ENCODE peak calls at places on chromosomes 3 and 15, in six cellular contexts. W is colonic mucosa; X is left ventricle myocardium inferior; C is CD8-positive, alpha-beta memory T cell; S is breast epithelium; Y is heart left ventricle. B is an unnamed sample.

GRCh38 chr3:138332472-138333073 is 2.9 kb upstream of the NME9 start:
- DNase-seq in X (no peak), S (no peak), Y (no peak), C (no peak), W (no peak), B (no peak)

GRCh38 chr3:71310595-71311319 is 272.8 kb downstream of the FOXP1 start:
- DNase-seq in W (no peak), Y (peak; percentile 77), C (no peak), S (peak; percentile 26), X (peak; percentile 53), B (no peak)

GRCh38 chr15:74788716-74789151 is 6.9 kb downstream of the CSK start:
- DNase-seq in S (no peak), X (no peak), Y (no peak), W (no peak), C (peak; percentile 70), B (no peak)

GRCh38 chr15:40108061-40108854 is 421 bp downstream of the BMF start:
- DNase-seq in X (peak; percentile 72), S (no peak), W (peak; percentile 70), Y (peak; percentile 86), C (no peak), B (no peak)

GRCh38 chr15:90619468-90619867 is 89.7 kb downstream of the CRTC3 start:
- DNase-seq in W (no peak), S (no peak), Y (no peak), X (no peak), C (no peak), B (no peak)

GRCh38 chr3:121942116-121942786 is 48.0 kb downstream of the SLC15A2 start:
- DNase-seq in W (peak; percentile 57), S (no peak), C (no peak), X (no peak), Y (no peak), B (no peak)

GRCh38 chr3:80870476-80871041 is 890.9 kb downstream of the GBE1 start:
- DNase-seq in C (no peak), Y (no peak), X (no peak), W (no peak), S (no peak), B (no peak)

GRCh38 chr3:147187687-147188086 is 218.7 kb downstream of the ZIC4 start:
- DNase-seq in Y (no peak), S (no peak), X (no peak), W (no peak), C (no peak), B (no peak)

GRCh38 chr3:74301058-74301457 is 313.4 kb downstream of the CNTN3 start:
- DNase-seq in X (no peak), S (no peak), C (no peak), W (no peak), Y (no peak), B (no peak)

GRCh38 chr3:138950701-138951100 is 3.7 kb downstream of the FOXL2NB start:
- DNase-seq in S (no peak), Y (no peak), X (no peak), C (no peak), W (no peak), B (no peak)

GRCh38 chr3:115825046-115825445 is 201.7 kb downstream of the GAP43 start:
- DNase-seq in X (no peak), C (no peak), S (no peak), W (no peak), Y (no peak), B (no peak)

GRCh38 chr3:185175370-185175987 is 22.6 kb upstream of the C3orf70 start:
- DNase-seq in S (no peak), C (no peak), X (peak; percentile 73), W (peak; percentile 89), Y (peak; percentile 75), B (no peak)

GRCh38 chr3:110478377-110479054 is 593.1 kb upstream of the NECTIN3 start:
- DNase-seq in S (no peak), Y (no peak), X (no peak), W (no peak), C (no peak), B (no peak)

GRCh38 chr3:182331356-182331755 is 461.9 kb upstream of the ATP11B start:
- DNase-seq in C (no peak), Y (no peak), X (no peak), W (no peak), S (no peak), B (no peak)

GRCh38 chr3:155153242-155154186 is 73.4 kb downstream of the MME start:
- DNase-seq in W (no peak), Y (no peak), C (no peak), X (no peak), S (no peak), B (no peak)

GRCh38 chr15:45948226-45948625 is 313.4 kb downstream of the SQOR start:
- DNase-seq in Y (no peak), X (no peak), S (no peak), W (no peak), C (no peak), B (no peak)

GRCh38 chr3:132652640-132653270 is 6.9 kb downstream of the ACAD11 start:
- DNase-seq in C (no peak), X (no peak), Y (no peak), W (no peak), S (no peak), B (no peak)

GRCh38 chr15:74420193-74420905 is 13.4 kb downstream of the SEMA7A start:
- DNase-seq in S (peak; percentile 50), X (peak; percentile 38), Y (peak; percentile 71), W (no peak), C (no peak), B (no peak)

GRCh38 chr3:150545419-150546225 is 674 bp downstream of the SERP1 start:
- DNase-seq in Y (peak; percentile 74), C (peak; percentile 9), S (peak; percentile 24), W (peak; percentile 56), X (peak; percentile 54), B (no peak)

GRCh38 chr3:58742239-58742638 is 75.7 kb upstream of the FAM3D start:
- DNase-seq in C (no peak), W (peak; percentile 42), X (no peak), Y (no peak), S (no peak), B (no peak)

GRCh38 chr15:36501063-36501678 is 78.3 kb upstream of the CDIN1 start:
- DNase-seq in C (no peak), W (peak; percentile 25), S (no peak), Y (no peak), X (no peak), B (peak; percentile 50)

GRCh38 chr3:64355473-64355872 is 130.2 kb upstream of the PRICKLE2 start:
- DNase-seq in C (no peak), S (no peak), X (no peak), Y (no peak), W (no peak), B (no peak)

GRCh38 chr3:55721716-55722484 is 234.8 kb upstream of the WNT5A start:
- DNase-seq in S (no peak), C (no peak), X (no peak), W (peak; percentile 26), Y (no peak), B (no peak)

GRCh38 chr3:101942356-101942755 is 93.0 kb downstream of the NFKBIZ start:
- DNase-seq in S (no peak), C (no peak), W (no peak), Y (no peak), X (no peak), B (no peak)

GRCh38 chr15:100588638-100589242 is 13.2 kb downstream of the LINS1 start:
- DNase-seq in X (no peak), C (no peak), S (no peak), W (no peak), Y (no peak), B (no peak)
- H3K9me3 ChIP-seq in X (peaks cover 24% of the 10 kb centered on the region), C (peaks cover 5% of the 10 kb centered on the region), S (peaks cover 9% of the 10 kb centered on the region), W (no peaks in the 10 kb centered on the region), Y (peaks cover 9% of the 10 kb centered on the region), B (peaks cover 2% of the 10 kb centered on the region)

GRCh38 chr15:69924531-69924930 is 173.2 kb downstream of the TLE3 start:
- DNase-seq in S (no peak), Y (no peak), C (no peak), W (no peak), X (no peak), B (no peak)

GRCh38 chr15:69926011-69926410 is 171.7 kb downstream of the TLE3 start:
- DNase-seq in S (no peak), W (no peak), C (no peak), Y (no peak), X (no peak), B (no peak)

GRCh38 chr15:69920232-69920631 is 177.5 kb downstream of the TLE3 start:
- DNase-seq in C (no peak), W (no peak), Y (no peak), X (no peak), S (no peak), B (no peak)

GRCh38 chr15:69919816-69920215 is 177.9 kb downstream of the TLE3 start:
- DNase-seq in Y (no peak), W (no peak), S (no peak), C (no peak), X (no peak), B (no peak)

DNA sequence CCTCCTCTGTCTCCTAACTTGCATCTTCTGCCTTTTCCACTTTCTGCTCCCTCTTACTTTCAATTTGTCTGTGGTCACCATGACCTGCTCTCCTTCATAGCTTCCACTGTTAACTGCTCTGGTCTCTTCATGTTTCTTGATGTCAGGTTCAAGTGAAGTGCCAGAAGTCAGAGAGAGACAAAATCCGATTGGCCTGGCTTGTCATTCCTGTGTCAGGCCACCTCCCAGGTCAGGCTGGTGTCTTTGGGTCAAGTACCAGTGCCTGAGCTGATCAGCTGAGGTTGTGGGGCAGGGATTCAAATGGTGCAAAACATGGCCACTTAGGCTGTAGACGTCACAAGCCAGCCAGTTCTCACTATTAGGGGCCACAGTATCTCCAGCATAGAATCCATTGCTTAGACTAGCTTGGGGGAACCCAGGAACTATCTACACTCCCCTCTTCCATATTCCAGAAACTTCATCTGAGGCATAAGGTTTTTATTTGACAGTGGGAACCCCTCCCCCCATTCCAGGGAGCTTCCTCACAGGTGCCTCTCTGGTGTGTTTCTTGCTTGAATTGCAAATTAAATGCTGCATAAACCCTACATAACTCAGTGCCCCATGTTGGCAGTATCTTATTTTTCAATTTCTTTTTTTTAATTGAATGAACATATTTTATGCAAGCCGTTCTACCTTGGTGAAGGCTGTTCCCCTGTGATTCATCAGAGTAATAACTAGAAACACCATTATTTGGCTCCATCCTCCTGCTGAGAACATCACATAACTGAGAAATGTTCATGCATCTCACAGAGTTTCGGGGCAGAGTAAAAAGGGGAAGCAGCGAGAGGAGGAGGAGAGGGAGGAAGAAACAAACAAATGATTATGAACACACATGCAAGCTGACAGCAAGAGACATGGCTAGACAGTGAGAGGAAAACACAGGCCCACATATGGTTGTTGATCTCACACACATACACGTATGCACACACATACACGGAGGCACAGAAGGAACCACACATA is 175.8 kb downstream of the TLE3 start:
- DNase-seq in W (no peak), Y (no peak), X (no peak), S (no peak), C (no peak), B (no peak)
- H3K9me3 ChIP-seq in W (no peaks in the 10 kb centered on the region), Y (peaks cover 19% of the 10 kb centered on the region), X (peaks cover 31% of the 10 kb centered on the region), S (peaks cover 13% of the 10 kb centered on the region), C (peaks cover 10% of the 10 kb centered on the region), B (no peaks in the 10 kb centered on the region)

DNA sequence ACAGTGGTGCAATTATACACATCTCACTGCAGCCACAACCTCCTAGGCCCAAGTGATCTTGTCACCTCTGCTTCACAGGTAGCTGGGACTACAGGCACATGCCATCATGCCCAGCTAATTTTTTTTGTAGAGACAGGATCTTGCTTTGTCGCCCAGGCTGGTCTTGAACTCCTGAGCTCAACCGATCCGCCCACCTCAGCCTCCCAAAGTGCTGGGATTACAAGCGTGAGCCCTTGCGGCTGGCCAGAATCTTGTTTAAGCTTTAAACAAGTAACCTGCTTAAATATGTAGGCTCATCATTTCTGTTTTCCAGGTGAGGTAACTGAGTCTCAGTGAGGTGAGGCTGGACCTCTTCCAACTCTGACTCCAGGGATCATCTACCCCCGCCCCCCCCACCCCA is 7.7 kb upstream of the PSTPIP1 start:
- DNase-seq in C (no peak), S (no peak), W (no peak), X (no peak), Y (no peak), B (no peak)
- H3K9me3 ChIP-seq in C (no peaks in the 10 kb centered on the region), S (no peaks in the 10 kb centered on the region), W (no peaks in the 10 kb centered on the region), X (no peaks in the 10 kb centered on the region), Y (no peaks in the 10 kb centered on the region), B (no peaks in the 10 kb centered on the region)

GRCh38 chr15:20294651-20295237 is 246.9 kb downstream of the GOLGA6L6 start:
- DNase-seq in X (no peak), S (peak; percentile 17), C (no peak), W (no peak), Y (no peak), B (no peak)
- H3K9me3 ChIP-seq in X (peaks cover 13% of the 10 kb centered on the region), S (peaks cover 22% of the 10 kb centered on the region), C (no peaks in the 10 kb centered on the region), W (peaks cover 11% of the 10 kb centered on the region), Y (no peaks in the 10 kb centered on the region), B (peaks cover 18% of the 10 kb centered on the region)

B was measured in iPS DF 6.9.